ENCODE peak calls at places on chromosomes 2 and 18, in eight cellular contexts. One of them, this sample, is unnamed.

GRCh38 chr18:69580107-69580506 is 179.4 kb downstream of the DOK6 start:
- DNase-seq in CD4-positive, alpha-beta T cell: no peak
- DNase-seq in fibroblast of villous mesenchyme: peak
- DNase-seq in KBM-7: peak
- DNase-seq in activated T-cell treated with anti-CD3 and anti-CD28 coated beads for 24 hours: no peak
- DNase-seq in transverse colon: no peak
- DNase-seq in type B pancreatic cell: no peak
- DNase-seq in foreskin fibroblast: no peak
- DNase-seq in this sample: no peak

GRCh38 chr18:74742573-74742972 is 144.9 kb downstream of the ZNF407 start:
- DNase-seq in CD4-positive, alpha-beta T cell: no peak
- DNase-seq in fibroblast of villous mesenchyme: no peak
- DNase-seq in KBM-7: no peak
- DNase-seq in activated T-cell treated with anti-CD3 and anti-CD28 coated beads for 24 hours: no peak
- DNase-seq in transverse colon: no peak
- DNase-seq in type B pancreatic cell: no peak
- DNase-seq in foreskin fibroblast: peak
- DNase-seq in this sample: no peak

GRCh38 chr18:52582061-52582460 is 242.1 kb downstream of the DCC start:
- DNase-seq in CD4-positive, alpha-beta T cell: no peak
- DNase-seq in fibroblast of villous mesenchyme: no peak
- DNase-seq in KBM-7: no peak
- DNase-seq in activated T-cell treated with anti-CD3 and anti-CD28 coated beads for 24 hours: no peak
- DNase-seq in transverse colon: no peak
- DNase-seq in type B pancreatic cell: no peak
- DNase-seq in foreskin fibroblast: no peak
- DNase-seq in this sample: no peak

GRCh38 chr2:239213420-239214101 is 187.3 kb downstream of the HDAC4 start:
- DNase-seq in CD4-positive, alpha-beta T cell: no peak
- DNase-seq in fibroblast of villous mesenchyme: no peak
- DNase-seq in KBM-7: no peak
- DNase-seq in activated T-cell treated with anti-CD3 and anti-CD28 coated beads for 24 hours: no peak
- DNase-seq in transverse colon: no peak
- DNase-seq in type B pancreatic cell: no peak
- DNase-seq in foreskin fibroblast: no peak
- DNase-seq in this sample: no peak

GRCh38 chr2:149000168-149000938 is 38.1 kb upstream of the LYPD6B start:
- DNase-seq in CD4-positive, alpha-beta T cell: no peak
- DNase-seq in fibroblast of villous mesenchyme: no peak
- DNase-seq in KBM-7: no peak
- DNase-seq in activated T-cell treated with anti-CD3 and anti-CD28 coated beads for 24 hours: no peak
- DNase-seq in transverse colon: no peak
- DNase-seq in type B pancreatic cell: no peak
- DNase-seq in foreskin fibroblast: no peak
- DNase-seq in this sample: no peak

GRCh38 chr18:12159446-12159845 is 65.8 kb downstream of the ANKRD62 start:
- DNase-seq in CD4-positive, alpha-beta T cell: no peak
- DNase-seq in fibroblast of villous mesenchyme: peak
- DNase-seq in KBM-7: no peak
- DNase-seq in activated T-cell treated with anti-CD3 and anti-CD28 coated beads for 24 hours: no peak
- DNase-seq in transverse colon: no peak
- DNase-seq in type B pancreatic cell: no peak
- DNase-seq in foreskin fibroblast: peak
- DNase-seq in this sample: no peak

GRCh38 chr2:16588565-16588964 is 77.1 kb downstream of the CYRIA start:
- DNase-seq in CD4-positive, alpha-beta T cell: no peak
- DNase-seq in fibroblast of villous mesenchyme: no peak
- DNase-seq in KBM-7: no peak
- DNase-seq in activated T-cell treated with anti-CD3 and anti-CD28 coated beads for 24 hours: no peak
- DNase-seq in transverse colon: no peak
- DNase-seq in type B pancreatic cell: no peak
- DNase-seq in foreskin fibroblast: no peak
- DNase-seq in this sample: no peak

GRCh38 chr18:67010916-67011315 is 407.0 kb upstream of the CDH19 start:
- DNase-seq in CD4-positive, alpha-beta T cell: no peak
- DNase-seq in fibroblast of villous mesenchyme: no peak
- DNase-seq in KBM-7: no peak
- DNase-seq in activated T-cell treated with anti-CD3 and anti-CD28 coated beads for 24 hours: no peak
- DNase-seq in transverse colon: no peak
- DNase-seq in type B pancreatic cell: no peak
- DNase-seq in foreskin fibroblast: no peak
- DNase-seq in this sample: no peak

GRCh38 chr2:95345066-95345414 is 47.9 kb downstream of the KCNIP3 start:
- DNase-seq in CD4-positive, alpha-beta T cell: peak
- DNase-seq in fibroblast of villous mesenchyme: peak
- DNase-seq in KBM-7: no peak
- DNase-seq in activated T-cell treated with anti-CD3 and anti-CD28 coated beads for 24 hours: no peak
- DNase-seq in transverse colon: no peak
- DNase-seq in type B pancreatic cell: no peak
- DNase-seq in foreskin fibroblast: no peak
- DNase-seq in this sample: peak

GRCh38 chr2:187461294-187462261 is 13.5 kb upstream of the CALCRL start:
- DNase-seq in CD4-positive, alpha-beta T cell: no peak
- DNase-seq in fibroblast of villous mesenchyme: peak
- DNase-seq in KBM-7: no peak
- DNase-seq in activated T-cell treated with anti-CD3 and anti-CD28 coated beads for 24 hours: no peak
- DNase-seq in transverse colon: no peak
- DNase-seq in type B pancreatic cell: no peak
- DNase-seq in foreskin fibroblast: no peak
- DNase-seq in this sample: no peak

GRCh38 chr2:207283356-207283755 is 117.6 kb upstream of the KLF7 start:
- DNase-seq in CD4-positive, alpha-beta T cell: no peak
- DNase-seq in fibroblast of villous mesenchyme: no peak
- DNase-seq in KBM-7: peak
- DNase-seq in activated T-cell treated with anti-CD3 and anti-CD28 coated beads for 24 hours: no peak
- DNase-seq in transverse colon: no peak
- DNase-seq in type B pancreatic cell: no peak
- DNase-seq in foreskin fibroblast: no peak
- DNase-seq in this sample: no peak

GRCh38 chr2:25397777-25398176 is 56.1 kb upstream of the DNMT3A start:
- DNase-seq in CD4-positive, alpha-beta T cell: no peak
- DNase-seq in fibroblast of villous mesenchyme: no peak
- DNase-seq in KBM-7: no peak
- DNase-seq in activated T-cell treated with anti-CD3 and anti-CD28 coated beads for 24 hours: no peak
- DNase-seq in transverse colon: no peak
- DNase-seq in type B pancreatic cell: no peak
- DNase-seq in foreskin fibroblast: no peak
- DNase-seq in this sample: peak

GRCh38 chr18:73579698-73580097 is 567.9 kb downstream of the FBXO15 start:
- DNase-seq in CD4-positive, alpha-beta T cell: no peak
- DNase-seq in fibroblast of villous mesenchyme: no peak
- DNase-seq in KBM-7: no peak
- DNase-seq in activated T-cell treated with anti-CD3 and anti-CD28 coated beads for 24 hours: no peak
- DNase-seq in transverse colon: no peak
- DNase-seq in type B pancreatic cell: no peak
- DNase-seq in foreskin fibroblast: no peak
- DNase-seq in this sample: no peak

GRCh38 chr18:60471652-60472051 is 99.1 kb upstream of the MC4R start:
- DNase-seq in CD4-positive, alpha-beta T cell: no peak
- DNase-seq in fibroblast of villous mesenchyme: no peak
- DNase-seq in KBM-7: no peak
- DNase-seq in activated T-cell treated with anti-CD3 and anti-CD28 coated beads for 24 hours: no peak
- DNase-seq in transverse colon: no peak
- DNase-seq in type B pancreatic cell: no peak
- DNase-seq in foreskin fibroblast: no peak
- DNase-seq in this sample: no peak

GRCh38 chr2:120909102-120909501 is 173.4 kb downstream of the GLI2 start:
- DNase-seq in CD4-positive, alpha-beta T cell: no peak
- DNase-seq in fibroblast of villous mesenchyme: no peak
- DNase-seq in KBM-7: no peak
- DNase-seq in activated T-cell treated with anti-CD3 and anti-CD28 coated beads for 24 hours: no peak
- DNase-seq in transverse colon: no peak
- DNase-seq in type B pancreatic cell: no peak
- DNase-seq in foreskin fibroblast: no peak
- DNase-seq in this sample: no peak